ENCODE peak calls at places on chromosomes 16 and 17, in six cellular contexts. One of them, this sample, is unnamed.

GRCh38 chr17:42548070-42548837 is 4.5 kb upstream of the HSD17B1 start:
- DNase-seq in neural progenitor cell: peak
- DNase-seq in prostate gland: peak
- DNase-seq in transverse colon: peak
- DNase-seq in stimulated activated CD8-positive, alpha-beta memory T cell treated with anti-CD3 and anti-CD28 coated beads, Interleukin-4, amount 100 ng/mL, for 4 hours: peak
- DNase-seq in cardiac fibroblast: peak
- DNase-seq in this sample: peak

GRCh38 chr17:78144146-78144719 is 2.0 kb upstream of the C17orf99 start:
- DNase-seq in prostate gland: no peak
- DNase-seq in transverse colon: peak
- DNase-seq in neural progenitor cell: no peak
- DNase-seq in stimulated activated CD8-positive, alpha-beta memory T cell treated with anti-CD3 and anti-CD28 coated beads, Interleukin-4, amount 100 ng/mL, for 4 hours: no peak
- DNase-seq in cardiac fibroblast: peak
- DNase-seq in this sample: peak

GRCh38 chr17:9436629-9437028 is 139.0 kb downstream of the STX8 start:
- DNase-seq in cardiac fibroblast: no peak
- DNase-seq in transverse colon: no peak
- DNase-seq in prostate gland: no peak
- DNase-seq in neural progenitor cell: no peak
- DNase-seq in stimulated activated CD8-positive, alpha-beta memory T cell treated with anti-CD3 and anti-CD28 coated beads, Interleukin-4, amount 100 ng/mL, for 4 hours: no peak
- DNase-seq in this sample: no peak

GRCh38 chr16:82633964-82634600 is 7.3 kb downstream of the CDH13 start:
- DNase-seq in neural progenitor cell: no peak
- DNase-seq in prostate gland: peak
- DNase-seq in transverse colon: peak
- DNase-seq in stimulated activated CD8-positive, alpha-beta memory T cell treated with anti-CD3 and anti-CD28 coated beads, Interleukin-4, amount 100 ng/mL, for 4 hours: no peak
- DNase-seq in cardiac fibroblast: peak
- DNase-seq in this sample: no peak

GRCh38 chr17:83079766-83080616 is 582 bp downstream of the METRNL start:
- DNase-seq in transverse colon: no peak
- DNase-seq in prostate gland: no peak
- DNase-seq in stimulated activated CD8-positive, alpha-beta memory T cell treated with anti-CD3 and anti-CD28 coated beads, Interleukin-4, amount 100 ng/mL, for 4 hours: no peak
- DNase-seq in cardiac fibroblast: no peak
- DNase-seq in neural progenitor cell: peak
- DNase-seq in this sample: no peak

GRCh38 chr17:47945529-47946508 is 4.4 kb downstream of the PNPO start:
- DNase-seq in stimulated activated CD8-positive, alpha-beta memory T cell treated with anti-CD3 and anti-CD28 coated beads, Interleukin-4, amount 100 ng/mL, for 4 hours: no peak
- DNase-seq in prostate gland: no peak
- DNase-seq in transverse colon: no peak
- DNase-seq in cardiac fibroblast: no peak
- DNase-seq in neural progenitor cell: no peak
- DNase-seq in this sample: no peak

GRCh38 chr17:63697341-63698286 is 2.3 kb downstream of the LIMD2 start:
- DNase-seq in stimulated activated CD8-positive, alpha-beta memory T cell treated with anti-CD3 and anti-CD28 coated beads, Interleukin-4, amount 100 ng/mL, for 4 hours: no peak
- DNase-seq in prostate gland: no peak
- DNase-seq in neural progenitor cell: peak
- DNase-seq in cardiac fibroblast: peak
- DNase-seq in transverse colon: peak
- DNase-seq in this sample: peak

GRCh38 chr17:35084987-35085386 is 21.5 kb upstream of the RFFL start:
- DNase-seq in transverse colon: peak
- DNase-seq in neural progenitor cell: no peak
- DNase-seq in stimulated activated CD8-positive, alpha-beta memory T cell treated with anti-CD3 and anti-CD28 coated beads, Interleukin-4, amount 100 ng/mL, for 4 hours: no peak
- DNase-seq in cardiac fibroblast: no peak
- DNase-seq in prostate gland: no peak
- DNase-seq in this sample: no peak

GRCh38 chr17:45729284-45729907 is 54.7 kb upstream of the CRHR1 start:
- DNase-seq in neural progenitor cell: no peak
- DNase-seq in transverse colon: no peak
- DNase-seq in stimulated activated CD8-positive, alpha-beta memory T cell treated with anti-CD3 and anti-CD28 coated beads, Interleukin-4, amount 100 ng/mL, for 4 hours: no peak
- DNase-seq in cardiac fibroblast: no peak
- DNase-seq in prostate gland: no peak
- DNase-seq in this sample: no peak

GRCh38 chr17:41057547-41057946 is 2.4 kb downstream of the KRTAP2-3 start:
- DNase-seq in transverse colon: no peak
- DNase-seq in stimulated activated CD8-positive, alpha-beta memory T cell treated with anti-CD3 and anti-CD28 coated beads, Interleukin-4, amount 100 ng/mL, for 4 hours: no peak
- DNase-seq in neural progenitor cell: no peak
- DNase-seq in cardiac fibroblast: no peak
- DNase-seq in prostate gland: no peak
- DNase-seq in this sample: no peak

GRCh38 chr16:2981177-2981898 is 1.1 kb upstream of the PKMYT1 start:
- DNase-seq in neural progenitor cell: peak
- DNase-seq in transverse colon: no peak
- DNase-seq in prostate gland: no peak
- DNase-seq in stimulated activated CD8-positive, alpha-beta memory T cell treated with anti-CD3 and anti-CD28 coated beads, Interleukin-4, amount 100 ng/mL, for 4 hours: no peak
- DNase-seq in cardiac fibroblast: peak
- DNase-seq in this sample: no peak

GRCh38 chr17:69918164-69918563 is 156.9 kb upstream of the KCNJ16 start:
- DNase-seq in transverse colon: no peak
- DNase-seq in stimulated activated CD8-positive, alpha-beta memory T cell treated with anti-CD3 and anti-CD28 coated beads, Interleukin-4, amount 100 ng/mL, for 4 hours: no peak
- DNase-seq in neural progenitor cell: no peak
- DNase-seq in prostate gland: no peak
- DNase-seq in cardiac fibroblast: no peak
- DNase-seq in this sample: no peak

GRCh38 chr17:43356999-43357398 is 41.8 kb upstream of the ARL4D start:
- DNase-seq in prostate gland: no peak
- DNase-seq in stimulated activated CD8-positive, alpha-beta memory T cell treated with anti-CD3 and anti-CD28 coated beads, Interleukin-4, amount 100 ng/mL, for 4 hours: no peak
- DNase-seq in neural progenitor cell: no peak
- DNase-seq in transverse colon: no peak
- DNase-seq in cardiac fibroblast: peak
- DNase-seq in this sample: no peak

GRCh38 chr16:68179196-68179795 is 56.6 kb downstream of the ESRP2 start:
- DNase-seq in cardiac fibroblast: peak
- DNase-seq in neural progenitor cell: no peak
- DNase-seq in stimulated activated CD8-positive, alpha-beta memory T cell treated with anti-CD3 and anti-CD28 coated beads, Interleukin-4, amount 100 ng/mL, for 4 hours: no peak
- DNase-seq in prostate gland: no peak
- DNase-seq in transverse colon: no peak
- DNase-seq in this sample: no peak

GRCh38 chr17:50935201-50936124 is 69.3 kb upstream of the TOB1 start:
- DNase-seq in cardiac fibroblast: peak
- DNase-seq in prostate gland: no peak
- DNase-seq in transverse colon: peak
- DNase-seq in stimulated activated CD8-positive, alpha-beta memory T cell treated with anti-CD3 and anti-CD28 coated beads, Interleukin-4, amount 100 ng/mL, for 4 hours: no peak
- DNase-seq in neural progenitor cell: no peak
- DNase-seq in this sample: no peak

GRCh38 chr17:74133726-74134125 is 69.8 kb upstream of the RPL38 start:
- DNase-seq in prostate gland: no peak
- DNase-seq in stimulated activated CD8-positive, alpha-beta memory T cell treated with anti-CD3 and anti-CD28 coated beads, Interleukin-4, amount 100 ng/mL, for 4 hours: no peak
- DNase-seq in neural progenitor cell: no peak
- DNase-seq in transverse colon: no peak
- DNase-seq in cardiac fibroblast: no peak
- DNase-seq in this sample: no peak

GRCh38 chr17:39156491-39156890 is 5.1 kb upstream of the PLXDC1 start:
- DNase-seq in neural progenitor cell: no peak
- DNase-seq in transverse colon: no peak
- DNase-seq in prostate gland: no peak
- DNase-seq in cardiac fibroblast: no peak
- DNase-seq in stimulated activated CD8-positive, alpha-beta memory T cell treated with anti-CD3 and anti-CD28 coated beads, Interleukin-4, amount 100 ng/mL, for 4 hours: no peak
- DNase-seq in this sample: no peak

GRCh38 chr16:24626251-24626650 is 86.9 kb downstream of the RBBP6 start:
- DNase-seq in transverse colon: no peak
- DNase-seq in cardiac fibroblast: peak
- DNase-seq in prostate gland: no peak
- DNase-seq in neural progenitor cell: no peak
- DNase-seq in stimulated activated CD8-positive, alpha-beta memory T cell treated with anti-CD3 and anti-CD28 coated beads, Interleukin-4, amount 100 ng/mL, for 4 hours: no peak
- DNase-seq in this sample: no peak

GRCh38 chr16:66639091-66639885 is 34.8 kb downstream of the CMTM3 start:
- DNase-seq in stimulated activated CD8-positive, alpha-beta memory T cell treated with anti-CD3 and anti-CD28 coated beads, Interleukin-4, amount 100 ng/mL, for 4 hours: no peak
- DNase-seq in cardiac fibroblast: peak
- DNase-seq in transverse colon: no peak
- DNase-seq in neural progenitor cell: no peak
- DNase-seq in prostate gland: no peak
- DNase-seq in this sample: no peak

GRCh38 chr17:75480281-75480680 is 23.8 kb downstream of the TMEM94 start:
- DNase-seq in stimulated activated CD8-positive, alpha-beta memory T cell treated with anti-CD3 and anti-CD28 coated beads, Interleukin-4, amount 100 ng/mL, for 4 hours: no peak
- DNase-seq in cardiac fibroblast: no peak
- DNase-seq in transverse colon: no peak
- DNase-seq in neural progenitor cell: no peak
- DNase-seq in prostate gland: no peak
- DNase-seq in this sample: no peak

GRCh38 chr16:67006930-67007658 is 18.7 kb downstream of the CES4A start:
- DNase-seq in transverse colon: no peak
- DNase-seq in cardiac fibroblast: no peak
- DNase-seq in stimulated activated CD8-positive, alpha-beta memory T cell treated with anti-CD3 and anti-CD28 coated beads, Interleukin-4, amount 100 ng/mL, for 4 hours: no peak
- DNase-seq in prostate gland: no peak
- DNase-seq in neural progenitor cell: no peak
- DNase-seq in this sample: no peak

GRCh38 chr16:88428156-88428555 is 24.9 kb upstream of the ZFPM1 start:
- DNase-seq in stimulated activated CD8-positive, alpha-beta memory T cell treated with anti-CD3 and anti-CD28 coated beads, Interleukin-4, amount 100 ng/mL, for 4 hours: no peak
- DNase-seq in cardiac fibroblast: no peak
- DNase-seq in prostate gland: no peak
- DNase-seq in transverse colon: no peak
- DNase-seq in neural progenitor cell: no peak
- DNase-seq in this sample: no peak

GRCh38 chr16:24900230-24900629 is 54.5 kb downstream of the SLC5A11 start:
- DNase-seq in cardiac fibroblast: no peak
- DNase-seq in prostate gland: no peak
- DNase-seq in stimulated activated CD8-positive, alpha-beta memory T cell treated with anti-CD3 and anti-CD28 coated beads, Interleukin-4, amount 100 ng/mL, for 4 hours: no peak
- DNase-seq in neural progenitor cell: no peak
- DNase-seq in transverse colon: no peak
- DNase-seq in this sample: no peak

GRCh38 chr17:19551708-19552148 is 18.1 kb downstream of the SLC47A1 start:
- DNase-seq in prostate gland: no peak
- DNase-seq in transverse colon: no peak
- DNase-seq in stimulated activated CD8-positive, alpha-beta memory T cell treated with anti-CD3 and anti-CD28 coated beads, Interleukin-4, amount 100 ng/mL, for 4 hours: no peak
- DNase-seq in cardiac fibroblast: no peak
- DNase-seq in neural progenitor cell: no peak
- DNase-seq in this sample: no peak

GRCh38 chr17:82237083-82237745 is 8.4 kb downstream of the SLC16A3 start:
- DNase-seq in cardiac fibroblast: no peak
- DNase-seq in stimulated activated CD8-positive, alpha-beta memory T cell treated with anti-CD3 and anti-CD28 coated beads, Interleukin-4, amount 100 ng/mL, for 4 hours: no peak
- DNase-seq in neural progenitor cell: no peak
- DNase-seq in transverse colon: no peak
- DNase-seq in prostate gland: no peak
- DNase-seq in this sample: no peak

GRCh38 chr17:67280279-67280678 is 35.3 kb upstream of the HELZ start:
- DNase-seq in cardiac fibroblast: peak
- DNase-seq in transverse colon: no peak
- DNase-seq in prostate gland: peak
- DNase-seq in stimulated activated CD8-positive, alpha-beta memory T cell treated with anti-CD3 and anti-CD28 coated beads, Interleukin-4, amount 100 ng/mL, for 4 hours: no peak
- DNase-seq in neural progenitor cell: no peak
- DNase-seq in this sample: no peak

GRCh38 chr17:48077555-48077954 is 23.7 kb downstream of the CBX1 start:
- DNase-seq in prostate gland: no peak
- DNase-seq in stimulated activated CD8-positive, alpha-beta memory T cell treated with anti-CD3 and anti-CD28 coated beads, Interleukin-4, amount 100 ng/mL, for 4 hours: no peak
- DNase-seq in cardiac fibroblast: no peak
- DNase-seq in neural progenitor cell: no peak
- DNase-seq in transverse colon: no peak
- DNase-seq in this sample: no peak

GRCh38 chr17:57945999-57946797 is 9.0 kb downstream of the CUEDC1 start:
- DNase-seq in neural progenitor cell: no peak
- DNase-seq in prostate gland: peak
- DNase-seq in cardiac fibroblast: peak
- DNase-seq in stimulated activated CD8-positive, alpha-beta memory T cell treated with anti-CD3 and anti-CD28 coated beads, Interleukin-4, amount 100 ng/mL, for 4 hours: no peak
- DNase-seq in transverse colon: no peak
- DNase-seq in this sample: no peak

GRCh38 chr16:11004957-11005610 is 60.7 kb downstream of the CLEC16A start:
- DNase-seq in cardiac fibroblast: no peak
- DNase-seq in prostate gland: no peak
- DNase-seq in transverse colon: no peak
- DNase-seq in stimulated activated CD8-positive, alpha-beta memory T cell treated with anti-CD3 and anti-CD28 coated beads, Interleukin-4, amount 100 ng/mL, for 4 hours: no peak
- DNase-seq in neural progenitor cell: no peak
- DNase-seq in this sample: no peak

GRCh38 chr16:71210-71539 is 1.3 kb downstream of the RHBDF1 start:
- DNase-seq in stimulated activated CD8-positive, alpha-beta memory T cell treated with anti-CD3 and anti-CD28 coated beads, Interleukin-4, amount 100 ng/mL, for 4 hours: no peak
- DNase-seq in cardiac fibroblast: no peak
- DNase-seq in prostate gland: no peak
- DNase-seq in transverse colon: no peak
- DNase-seq in neural progenitor cell: no peak
- DNase-seq in this sample: no peak